ENCODE peak calls at places on chromosome 13, in seven cellular contexts. One of them, this sample, is unnamed.
A peak's percentile ranks its signal among the peaks of the same experiment; 100 is the strongest.

GRCh38 chr13:62697702-62698101 is 1282.1 kb upstream of the PCDH20 start:
- DNase-seq in frontal cortex: no peak
- DNase-seq in stimulated activated CD4-positive, alpha-beta T cell treated with anti-CD3 and anti-CD28 coated beads, TNF-alpha, amount 100 ng/mL, for 1 hour: no peak
- DNase-seq in posterior cingulate gyrus: no peak
- DNase-seq in GOT3: no peak
- DNase-seq in Daoy: no peak
- DNase-seq in GM06990: no peak
- DNase-seq in this sample: no peak

GRCh38 chr13:104171132-104171531 is 1104.9 kb upstream of the SLC10A2 start:
- DNase-seq in frontal cortex: no peak
- DNase-seq in stimulated activated CD4-positive, alpha-beta T cell treated with anti-CD3 and anti-CD28 coated beads, TNF-alpha, amount 100 ng/mL, for 1 hour: no peak
- DNase-seq in posterior cingulate gyrus: no peak
- DNase-seq in GOT3: no peak
- DNase-seq in Daoy: no peak
- DNase-seq in GM06990: no peak
- DNase-seq in this sample: no peak

GRCh38 chr13:107554355-107554905 is 660.9 kb downstream of the LIG4 start:
- DNase-seq in frontal cortex: no peak
- DNase-seq in stimulated activated CD4-positive, alpha-beta T cell treated with anti-CD3 and anti-CD28 coated beads, TNF-alpha, amount 100 ng/mL, for 1 hour: no peak
- DNase-seq in posterior cingulate gyrus: no peak
- DNase-seq in GOT3: no peak
- DNase-seq in Daoy: no peak
- DNase-seq in GM06990: no peak
- DNase-seq in this sample: no peak

GRCh38 chr13:35159041-35159440 is 217.0 kb downstream of the NBEA start:
- DNase-seq in frontal cortex: no peak
- DNase-seq in stimulated activated CD4-positive, alpha-beta T cell treated with anti-CD3 and anti-CD28 coated beads, TNF-alpha, amount 100 ng/mL, for 1 hour: no peak
- DNase-seq in posterior cingulate gyrus: no peak
- DNase-seq in GOT3: no peak
- DNase-seq in Daoy: no peak
- DNase-seq in GM06990: no peak
- DNase-seq in this sample: no peak

GRCh38 chr13:39452412-39452811 is 150.6 kb downstream of the LHFPL6 start:
- DNase-seq in frontal cortex: no peak
- DNase-seq in stimulated activated CD4-positive, alpha-beta T cell treated with anti-CD3 and anti-CD28 coated beads, TNF-alpha, amount 100 ng/mL, for 1 hour: no peak
- DNase-seq in posterior cingulate gyrus: no peak
- DNase-seq in GOT3: no peak
- DNase-seq in Daoy: no peak
- DNase-seq in GM06990: no peak
- DNase-seq in this sample: peak; percentile 64

GRCh38 chr13:24274452-24274971 is 34.9 kb upstream of the C1QTNF9 start:
- DNase-seq in frontal cortex: no peak
- DNase-seq in stimulated activated CD4-positive, alpha-beta T cell treated with anti-CD3 and anti-CD28 coated beads, TNF-alpha, amount 100 ng/mL, for 1 hour: no peak
- DNase-seq in posterior cingulate gyrus: no peak
- DNase-seq in GOT3: no peak
- DNase-seq in Daoy: no peak
- DNase-seq in GM06990: peak; percentile 80
- DNase-seq in this sample: peak; percentile 54

GRCh38 chr13:112444001-112444311 is 67.8 kb downstream of the SPACA7 start:
- DNase-seq in frontal cortex: peak; percentile 76
- DNase-seq in stimulated activated CD4-positive, alpha-beta T cell treated with anti-CD3 and anti-CD28 coated beads, TNF-alpha, amount 100 ng/mL, for 1 hour: peak; percentile 18
- DNase-seq in posterior cingulate gyrus: peak; percentile 96
- DNase-seq in GOT3: no peak
- DNase-seq in Daoy: peak; percentile 75
- DNase-seq in GM06990: peak; percentile 28
- DNase-seq in this sample: peak; percentile 73

GRCh38 chr13:30382836-30383525 is 39.3 kb upstream of the UBE2L5 start:
- DNase-seq in frontal cortex: no peak
- DNase-seq in stimulated activated CD4-positive, alpha-beta T cell treated with anti-CD3 and anti-CD28 coated beads, TNF-alpha, amount 100 ng/mL, for 1 hour: no peak
- DNase-seq in posterior cingulate gyrus: no peak
- DNase-seq in GOT3: no peak
- DNase-seq in Daoy: no peak
- DNase-seq in GM06990: no peak
- DNase-seq in this sample: no peak

GRCh38 chr13:35953537-35954206 is 177.5 kb downstream of the DCLK1 start:
- DNase-seq in frontal cortex: peak; percentile 39
- DNase-seq in stimulated activated CD4-positive, alpha-beta T cell treated with anti-CD3 and anti-CD28 coated beads, TNF-alpha, amount 100 ng/mL, for 1 hour: no peak
- DNase-seq in posterior cingulate gyrus: peak; percentile 94
- DNase-seq in GOT3: peak; percentile 27
- DNase-seq in Daoy: peak; percentile 64
- DNase-seq in GM06990: no peak
- DNase-seq in this sample: peak; percentile 87

GRCh38 chr13:39776439-39776838 is 121.0 kb downstream of the COG6 start:
- DNase-seq in frontal cortex: no peak
- DNase-seq in stimulated activated CD4-positive, alpha-beta T cell treated with anti-CD3 and anti-CD28 coated beads, TNF-alpha, amount 100 ng/mL, for 1 hour: no peak
- DNase-seq in posterior cingulate gyrus: no peak
- DNase-seq in GOT3: no peak
- DNase-seq in Daoy: peak; percentile 57
- DNase-seq in GM06990: no peak
- DNase-seq in this sample: no peak

GRCh38 chr13:43146400-43146799 is 123.0 kb downstream of the DNAJC15 start:
- DNase-seq in frontal cortex: no peak
- DNase-seq in stimulated activated CD4-positive, alpha-beta T cell treated with anti-CD3 and anti-CD28 coated beads, TNF-alpha, amount 100 ng/mL, for 1 hour: no peak
- DNase-seq in posterior cingulate gyrus: no peak
- DNase-seq in GOT3: no peak
- DNase-seq in Daoy: no peak
- DNase-seq in GM06990: no peak
- DNase-seq in this sample: no peak

GRCh38 chr13:109673477-109673876 is 112.9 kb downstream of the IRS2 start:
- DNase-seq in frontal cortex: no peak
- DNase-seq in stimulated activated CD4-positive, alpha-beta T cell treated with anti-CD3 and anti-CD28 coated beads, TNF-alpha, amount 100 ng/mL, for 1 hour: no peak
- DNase-seq in posterior cingulate gyrus: no peak
- DNase-seq in GOT3: no peak
- DNase-seq in Daoy: no peak
- DNase-seq in GM06990: no peak
- DNase-seq in this sample: no peak

GRCh38 chr13:23776698-23777570 is 112.3 kb downstream of the MIPEP start:
- DNase-seq in frontal cortex: no peak
- DNase-seq in stimulated activated CD4-positive, alpha-beta T cell treated with anti-CD3 and anti-CD28 coated beads, TNF-alpha, amount 100 ng/mL, for 1 hour: no peak
- DNase-seq in posterior cingulate gyrus: no peak
- DNase-seq in GOT3: no peak
- DNase-seq in Daoy: no peak
- DNase-seq in GM06990: no peak
- DNase-seq in this sample: no peak

GRCh38 chr13:50122465-50122864 is 107.2 kb downstream of the KCNRG start:
- DNase-seq in frontal cortex: no peak
- DNase-seq in stimulated activated CD4-positive, alpha-beta T cell treated with anti-CD3 and anti-CD28 coated beads, TNF-alpha, amount 100 ng/mL, for 1 hour: no peak
- DNase-seq in posterior cingulate gyrus: no peak
- DNase-seq in GOT3: no peak
- DNase-seq in Daoy: no peak
- DNase-seq in GM06990: no peak
- DNase-seq in this sample: no peak

GRCh38 chr13:25648996-25649633 is 277.3 kb downstream of the ATP8A2 start:
- DNase-seq in frontal cortex: no peak
- DNase-seq in stimulated activated CD4-positive, alpha-beta T cell treated with anti-CD3 and anti-CD28 coated beads, TNF-alpha, amount 100 ng/mL, for 1 hour: no peak
- DNase-seq in posterior cingulate gyrus: no peak
- DNase-seq in GOT3: no peak
- DNase-seq in Daoy: no peak
- DNase-seq in GM06990: no peak
- DNase-seq in this sample: no peak

GRCh38 chr13:36818483-36819063 is 449 bp upstream of the RFXAP start:
- DNase-seq in frontal cortex: no peak
- DNase-seq in stimulated activated CD4-positive, alpha-beta T cell treated with anti-CD3 and anti-CD28 coated beads, TNF-alpha, amount 100 ng/mL, for 1 hour: no peak
- DNase-seq in posterior cingulate gyrus: no peak
- DNase-seq in GOT3: no peak
- DNase-seq in Daoy: no peak
- DNase-seq in GM06990: no peak
- DNase-seq in this sample: no peak

GRCh38 chr13:19267746-19268145 is 86.1 kb upstream of the TUBA3C start:
- DNase-seq in frontal cortex: no peak
- DNase-seq in stimulated activated CD4-positive, alpha-beta T cell treated with anti-CD3 and anti-CD28 coated beads, TNF-alpha, amount 100 ng/mL, for 1 hour: no peak
- DNase-seq in posterior cingulate gyrus: no peak
- DNase-seq in GOT3: no peak
- DNase-seq in Daoy: no peak
- DNase-seq in GM06990: no peak
- DNase-seq in this sample: peak; percentile 89

GRCh38 chr13:100550433-100550832 is 38.2 kb downstream of the GGACT start:
- DNase-seq in frontal cortex: no peak
- DNase-seq in stimulated activated CD4-positive, alpha-beta T cell treated with anti-CD3 and anti-CD28 coated beads, TNF-alpha, amount 100 ng/mL, for 1 hour: no peak
- DNase-seq in posterior cingulate gyrus: peak; percentile 76
- DNase-seq in GOT3: no peak
- DNase-seq in Daoy: no peak
- DNase-seq in GM06990: no peak
- DNase-seq in this sample: peak; percentile 59

GRCh38 chr13:23743269-23743668 is 145.9 kb downstream of the MIPEP start:
- DNase-seq in frontal cortex: no peak
- DNase-seq in stimulated activated CD4-positive, alpha-beta T cell treated with anti-CD3 and anti-CD28 coated beads, TNF-alpha, amount 100 ng/mL, for 1 hour: no peak
- DNase-seq in posterior cingulate gyrus: no peak
- DNase-seq in GOT3: no peak
- DNase-seq in Daoy: no peak
- DNase-seq in GM06990: no peak
- DNase-seq in this sample: no peak

GRCh38 chr13:78121001-78121400 is 202.4 kb upstream of the EDNRB start:
- DNase-seq in frontal cortex: no peak
- DNase-seq in stimulated activated CD4-positive, alpha-beta T cell treated with anti-CD3 and anti-CD28 coated beads, TNF-alpha, amount 100 ng/mL, for 1 hour: no peak
- DNase-seq in posterior cingulate gyrus: no peak
- DNase-seq in GOT3: no peak
- DNase-seq in Daoy: no peak
- DNase-seq in GM06990: no peak
- DNase-seq in this sample: no peak

GRCh38 chr13:114058051-114058867 is 74.2 kb downstream of the RASA3 start:
- DNase-seq in frontal cortex: no peak
- DNase-seq in stimulated activated CD4-positive, alpha-beta T cell treated with anti-CD3 and anti-CD28 coated beads, TNF-alpha, amount 100 ng/mL, for 1 hour: no peak
- DNase-seq in posterior cingulate gyrus: no peak
- DNase-seq in GOT3: no peak
- DNase-seq in Daoy: no peak
- DNase-seq in GM06990: no peak
- DNase-seq in this sample: no peak

GRCh38 chr13:41675306-41675705 is 218.0 kb downstream of the RGCC start:
- DNase-seq in frontal cortex: no peak
- DNase-seq in stimulated activated CD4-positive, alpha-beta T cell treated with anti-CD3 and anti-CD28 coated beads, TNF-alpha, amount 100 ng/mL, for 1 hour: no peak
- DNase-seq in posterior cingulate gyrus: no peak
- DNase-seq in GOT3: no peak
- DNase-seq in Daoy: no peak
- DNase-seq in GM06990: no peak
- DNase-seq in this sample: no peak

GRCh38 chr13:112113851-112114250 is 46.9 kb downstream of the SOX1 start:
- DNase-seq in frontal cortex: no peak
- DNase-seq in stimulated activated CD4-positive, alpha-beta T cell treated with anti-CD3 and anti-CD28 coated beads, TNF-alpha, amount 100 ng/mL, for 1 hour: no peak
- DNase-seq in posterior cingulate gyrus: no peak
- DNase-seq in GOT3: no peak
- DNase-seq in Daoy: no peak
- DNase-seq in GM06990: no peak
- DNase-seq in this sample: no peak

GRCh38 chr13:100490692-100491091 is 97.9 kb downstream of the GGACT start:
- DNase-seq in frontal cortex: no peak
- DNase-seq in stimulated activated CD4-positive, alpha-beta T cell treated with anti-CD3 and anti-CD28 coated beads, TNF-alpha, amount 100 ng/mL, for 1 hour: no peak
- DNase-seq in posterior cingulate gyrus: no peak
- DNase-seq in GOT3: no peak
- DNase-seq in Daoy: no peak
- DNase-seq in GM06990: no peak
- DNase-seq in this sample: no peak

GRCh38 chr13:40920826-40921225 is 98.3 kb downstream of the ELF1 start:
- DNase-seq in frontal cortex: no peak
- DNase-seq in stimulated activated CD4-positive, alpha-beta T cell treated with anti-CD3 and anti-CD28 coated beads, TNF-alpha, amount 100 ng/mL, for 1 hour: no peak
- DNase-seq in posterior cingulate gyrus: no peak
- DNase-seq in GOT3: no peak
- DNase-seq in Daoy: no peak
- DNase-seq in GM06990: no peak
- DNase-seq in this sample: no peak

GRCh38 chr13:75050419-75051066 is 431.4 kb downstream of the TBC1D4 start:
- DNase-seq in frontal cortex: no peak
- DNase-seq in stimulated activated CD4-positive, alpha-beta T cell treated with anti-CD3 and anti-CD28 coated beads, TNF-alpha, amount 100 ng/mL, for 1 hour: no peak
- DNase-seq in posterior cingulate gyrus: no peak
- DNase-seq in GOT3: no peak
- DNase-seq in Daoy: no peak
- DNase-seq in GM06990: no peak
- DNase-seq in this sample: peak; percentile 21

GRCh38 chr13:99663185-99663825 is 162.0 kb downstream of the TM9SF2 start:
- DNase-seq in frontal cortex: no peak
- DNase-seq in stimulated activated CD4-positive, alpha-beta T cell treated with anti-CD3 and anti-CD28 coated beads, TNF-alpha, amount 100 ng/mL, for 1 hour: no peak
- DNase-seq in posterior cingulate gyrus: no peak
- DNase-seq in GOT3: no peak
- DNase-seq in Daoy: no peak
- DNase-seq in GM06990: no peak
- DNase-seq in this sample: no peak

GRCh38 chr13:32019612-32020233 is 11.9 kb upstream of the FRY start:
- DNase-seq in frontal cortex: no peak
- DNase-seq in stimulated activated CD4-positive, alpha-beta T cell treated with anti-CD3 and anti-CD28 coated beads, TNF-alpha, amount 100 ng/mL, for 1 hour: no peak
- DNase-seq in posterior cingulate gyrus: peak; percentile 77
- DNase-seq in GOT3: no peak
- DNase-seq in Daoy: peak; percentile 46
- DNase-seq in GM06990: no peak
- DNase-seq in this sample: peak; percentile 59

GRCh38 chr13:48749144-48749543 is 95.4 kb downstream of the CYSLTR2 start:
- DNase-seq in frontal cortex: no peak
- DNase-seq in stimulated activated CD4-positive, alpha-beta T cell treated with anti-CD3 and anti-CD28 coated beads, TNF-alpha, amount 100 ng/mL, for 1 hour: no peak
- DNase-seq in posterior cingulate gyrus: no peak
- DNase-seq in GOT3: no peak
- DNase-seq in Daoy: peak; percentile 59
- DNase-seq in GM06990: no peak
- DNase-seq in this sample: no peak

GRCh38 chr13:113859311-113860050 is 4.4 kb downstream of the GAS6 start:
- DNase-seq in frontal cortex: no peak
- DNase-seq in stimulated activated CD4-positive, alpha-beta T cell treated with anti-CD3 and anti-CD28 coated beads, TNF-alpha, amount 100 ng/mL, for 1 hour: no peak
- DNase-seq in posterior cingulate gyrus: peak; percentile 18
- DNase-seq in GOT3: no peak
- DNase-seq in Daoy: no peak
- DNase-seq in GM06990: no peak
- DNase-seq in this sample: no peak

GRCh38 chr13:113547248-113547971 is 37.1 kb upstream of the TFDP1 start:
- DNase-seq in frontal cortex: no peak
- DNase-seq in stimulated activated CD4-positive, alpha-beta T cell treated with anti-CD3 and anti-CD28 coated beads, TNF-alpha, amount 100 ng/mL, for 1 hour: no peak
- DNase-seq in posterior cingulate gyrus: peak; percentile 62
- DNase-seq in GOT3: no peak
- DNase-seq in Daoy: peak; percentile 74
- DNase-seq in GM06990: no peak
- DNase-seq in this sample: no peak

GRCh38 chr13:50344717-50345116 is 329.5 kb downstream of the KCNRG start:
- DNase-seq in frontal cortex: no peak
- DNase-seq in stimulated activated CD4-positive, alpha-beta T cell treated with anti-CD3 and anti-CD28 coated beads, TNF-alpha, amount 100 ng/mL, for 1 hour: no peak
- DNase-seq in posterior cingulate gyrus: no peak
- DNase-seq in GOT3: no peak
- DNase-seq in Daoy: no peak
- DNase-seq in GM06990: no peak
- DNase-seq in this sample: no peak

GRCh38 chr13:48679941-48680630 is 26.4 kb downstream of the CYSLTR2 start:
- DNase-seq in frontal cortex: no peak
- DNase-seq in stimulated activated CD4-positive, alpha-beta T cell treated with anti-CD3 and anti-CD28 coated beads, TNF-alpha, amount 100 ng/mL, for 1 hour: no peak
- DNase-seq in posterior cingulate gyrus: no peak
- DNase-seq in GOT3: no peak
- DNase-seq in Daoy: no peak
- DNase-seq in GM06990: no peak
- DNase-seq in this sample: no peak

GRCh38 chr13:31947105-31947504 is 84.5 kb upstream of the FRY start:
- DNase-seq in frontal cortex: no peak
- DNase-seq in stimulated activated CD4-positive, alpha-beta T cell treated with anti-CD3 and anti-CD28 coated beads, TNF-alpha, amount 100 ng/mL, for 1 hour: no peak
- DNase-seq in posterior cingulate gyrus: no peak
- DNase-seq in GOT3: no peak
- DNase-seq in Daoy: no peak
- DNase-seq in GM06990: no peak
- DNase-seq in this sample: no peak

GRCh38 chr13:111521030-111521429 is 200.6 kb downstream of the TEX29 start:
- DNase-seq in frontal cortex: no peak
- DNase-seq in stimulated activated CD4-positive, alpha-beta T cell treated with anti-CD3 and anti-CD28 coated beads, TNF-alpha, amount 100 ng/mL, for 1 hour: no peak
- DNase-seq in posterior cingulate gyrus: no peak
- DNase-seq in GOT3: no peak
- DNase-seq in Daoy: no peak
- DNase-seq in GM06990: no peak
- DNase-seq in this sample: no peak